ENCODE peak calls at places on chromosomes 16 and 17, in five cellular contexts. Z is AG10803, W is HCT116, D is fibroblast of the aortic adventitia, H is fibroblast of mammary gland. A is an unnamed sample.

GRCh38 chr17:37519241-37519985 is 29.7 kb downstream of the DUSP14 start:
- DNase-seq in Z (peak), W (no peak), D (peak), H (no peak), A (no peak)

GRCh38 chr16:81401035-81401950 is 43.3 kb upstream of the CMIP start:
- DNase-seq in Z (peak), W (peak), D (peak), H (peak), A (peak)

GRCh38 chr16:89502319-89502843 is 5.8 kb upstream of the SPG7 start:
- DNase-seq in Z (no peak), W (peak), D (peak), H (no peak), A (peak)

GRCh38 chr17:42484304-42484703 is 25.6 kb downstream of the ATP6V0A1 start:
- DNase-seq in Z (no peak), W (no peak), D (no peak), H (no peak), A (no peak)

GRCh38 chr16:65958096-65958495 is 408.4 kb upstream of the CDH5 start:
- DNase-seq in Z (no peak), W (no peak), D (no peak), H (no peak), A (no peak)

GRCh38 chr17:82051776-82052637 is at the start of the genes GPS1 and RFNG:
- DNase-seq in Z (peak), W (no peak), D (peak), H (no peak), A (peak)

GRCh38 chr16:714079-714478 is 839 bp upstream of the METRN start:
- DNase-seq in Z (no peak), W (no peak), D (no peak), H (no peak), A (no peak)

GRCh38 chr16:10729649-10730048 is 14.0 kb upstream of the NUBP1 start:
- DNase-seq in Z (peak), W (peak), D (peak), H (peak), A (peak)

GRCh38 chr16:87333101-87333500 is 15.9 kb upstream of the C16orf95 start:
- DNase-seq in Z (no peak), W (no peak), D (no peak), H (no peak), A (no peak)

GRCh38 chr16:78106659-78107058 is 7.2 kb downstream of the WWOX start:
- DNase-seq in Z (no peak), W (no peak), D (no peak), H (no peak), A (no peak)

GRCh38 chr17:64083571-64084085 is 46.3 kb downstream of the ERN1 start:
- DNase-seq in Z (no peak), W (no peak), D (no peak), H (no peak), A (no peak)

GRCh38 chr17:64080174-64080618 is 49.7 kb downstream of the ERN1 start:
- DNase-seq in Z (no peak), W (no peak), D (no peak), H (no peak), A (no peak)

GRCh38 chr17:64083093-64083492 is 46.9 kb downstream of the ERN1 start:
- DNase-seq in Z (no peak), W (no peak), D (no peak), H (no peak), A (no peak)

GRCh38 chr17:64084086-64084939 is 45.6 kb downstream of the ERN1 start:
- DNase-seq in Z (peak), W (no peak), D (peak), H (peak), A (peak)

DNA sequence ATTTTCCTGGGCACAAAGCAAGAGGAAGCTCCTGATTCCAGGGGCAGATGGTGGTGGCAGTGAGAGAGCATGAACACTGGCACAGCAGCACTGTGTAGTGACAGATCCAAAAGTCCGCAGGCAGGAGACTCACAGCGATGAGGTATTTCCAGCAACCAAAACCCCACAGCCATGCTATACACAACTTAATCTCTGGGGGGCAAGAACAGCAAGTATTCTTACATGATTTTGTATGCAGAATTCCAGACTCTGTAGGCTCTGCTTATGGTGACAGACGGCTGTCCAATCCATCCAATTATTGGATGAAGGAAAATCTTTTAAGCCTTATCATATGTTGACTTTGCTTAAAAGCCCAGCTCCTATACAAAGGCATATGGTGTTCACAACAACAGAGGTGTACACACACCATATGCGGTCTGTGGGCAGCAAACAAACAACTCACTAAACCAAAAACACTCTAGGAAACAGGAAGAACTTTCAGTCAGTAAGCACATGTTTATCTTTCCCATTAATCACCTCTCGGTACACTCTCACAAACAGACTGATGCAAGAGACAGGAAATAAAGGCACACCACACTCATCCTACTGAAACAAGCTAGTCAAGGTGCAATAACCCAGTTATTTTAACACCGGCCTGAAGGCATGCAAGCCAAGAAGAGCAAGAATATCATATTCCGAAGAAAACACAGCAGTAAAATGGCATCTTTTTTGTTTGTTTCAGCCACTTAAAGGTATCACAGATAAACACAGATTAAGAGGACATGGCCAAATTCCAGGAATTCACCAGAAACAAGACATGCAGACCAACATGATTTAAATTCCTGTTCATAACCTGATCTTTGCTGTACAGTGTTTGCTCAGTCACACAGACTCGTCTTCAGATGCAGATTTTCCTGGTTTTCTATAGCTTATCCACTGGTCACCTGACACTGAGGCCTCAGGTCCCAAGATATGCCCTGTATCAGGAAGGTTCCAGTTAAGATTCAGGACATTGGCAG is 47.8 kb downstream of the ERN1 start:
- DNase-seq in Z (peak), W (peak), D (peak), H (peak), A (peak)
- TF ChIP-seq CTCF in Z (peak), W (no peak), D (no peak), H (no peak), A (peak)

GRCh38 chr17:56735842-56736241 is 97.9 kb downstream of the C17orf67 start:
- DNase-seq in Z (no peak), W (no peak), D (no peak), H (no peak), A (no peak)

GRCh38 chr17:56727876-56728617 is 105.7 kb downstream of the C17orf67 start:
- DNase-seq in Z (no peak), W (no peak), D (no peak), H (no peak), A (no peak)

GRCh38 chr17:56737741-56738161 is 96.0 kb downstream of the C17orf67 start:
- DNase-seq in Z (peak), W (no peak), D (no peak), H (peak), A (peak)

GRCh38 chr17:56739376-56739775 is 94.3 kb downstream of the C17orf67 start:
- DNase-seq in Z (peak), W (no peak), D (no peak), H (no peak), A (no peak)

DNA sequence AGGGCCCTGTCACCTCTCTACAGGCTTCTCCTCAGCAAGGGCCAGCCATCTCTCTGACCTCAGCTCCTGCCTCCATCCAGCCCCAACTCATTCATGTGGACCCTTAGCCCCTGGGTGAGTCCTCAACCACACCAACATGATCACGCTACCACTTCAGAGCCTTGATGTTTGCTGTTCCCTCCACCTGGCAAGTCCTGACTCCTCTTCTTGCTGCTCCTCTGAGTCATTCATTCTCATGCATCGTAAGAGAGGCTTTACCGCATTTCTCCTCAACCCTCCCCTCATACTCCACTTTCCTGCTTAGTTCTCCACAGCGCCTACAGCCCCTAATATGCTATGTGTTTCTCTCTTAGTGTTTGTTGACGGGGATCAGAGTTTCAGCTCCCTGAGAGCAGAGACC is 99.9 kb downstream of the C17orf67 start:
- DNase-seq in Z (no peak), W (no peak), D (no peak), H (no peak), A (no peak)
- H3K4me3 ChIP-seq in Z (no peak), W (no peak), D (no peak), H (no peak), A (no peak)

GRCh38 chr16:22977294-22977697 is 163.3 kb downstream of the HS3ST2 start:
- DNase-seq in Z (peak), W (peak), D (peak), H (peak), A (no peak)
- TF ChIP-seq CTCF in Z (peak), W (peak), D (no peak), H (peak), A (peak)

GRCh38 chr16:9429946-9430345 is 338.5 kb downstream of the HAPSTR1 start:
- DNase-seq in Z (no peak), W (no peak), D (no peak), H (no peak), A (no peak)

GRCh38 chr16:9436175-9436574 is 344.7 kb downstream of the HAPSTR1 start:
- DNase-seq in Z (no peak), W (no peak), D (no peak), H (no peak), A (no peak)

GRCh38 chr16:9438991-9439390 is 347.5 kb downstream of the HAPSTR1 start:
- DNase-seq in Z (no peak), W (no peak), D (no peak), H (no peak), A (no peak)

GRCh38 chr16:9437115-9437514 is 345.7 kb downstream of the HAPSTR1 start:
- DNase-seq in Z (peak), W (peak), D (no peak), H (no peak), A (no peak)

GRCh38 chr16:9434659-9435058 is 343.2 kb downstream of the HAPSTR1 start:
- DNase-seq in Z (no peak), W (no peak), D (no peak), H (no peak), A (no peak)
- H3K4me3 ChIP-seq in Z (no peak), W (no peak), D (no peak), H (no peak), A (no peak)

DNA sequence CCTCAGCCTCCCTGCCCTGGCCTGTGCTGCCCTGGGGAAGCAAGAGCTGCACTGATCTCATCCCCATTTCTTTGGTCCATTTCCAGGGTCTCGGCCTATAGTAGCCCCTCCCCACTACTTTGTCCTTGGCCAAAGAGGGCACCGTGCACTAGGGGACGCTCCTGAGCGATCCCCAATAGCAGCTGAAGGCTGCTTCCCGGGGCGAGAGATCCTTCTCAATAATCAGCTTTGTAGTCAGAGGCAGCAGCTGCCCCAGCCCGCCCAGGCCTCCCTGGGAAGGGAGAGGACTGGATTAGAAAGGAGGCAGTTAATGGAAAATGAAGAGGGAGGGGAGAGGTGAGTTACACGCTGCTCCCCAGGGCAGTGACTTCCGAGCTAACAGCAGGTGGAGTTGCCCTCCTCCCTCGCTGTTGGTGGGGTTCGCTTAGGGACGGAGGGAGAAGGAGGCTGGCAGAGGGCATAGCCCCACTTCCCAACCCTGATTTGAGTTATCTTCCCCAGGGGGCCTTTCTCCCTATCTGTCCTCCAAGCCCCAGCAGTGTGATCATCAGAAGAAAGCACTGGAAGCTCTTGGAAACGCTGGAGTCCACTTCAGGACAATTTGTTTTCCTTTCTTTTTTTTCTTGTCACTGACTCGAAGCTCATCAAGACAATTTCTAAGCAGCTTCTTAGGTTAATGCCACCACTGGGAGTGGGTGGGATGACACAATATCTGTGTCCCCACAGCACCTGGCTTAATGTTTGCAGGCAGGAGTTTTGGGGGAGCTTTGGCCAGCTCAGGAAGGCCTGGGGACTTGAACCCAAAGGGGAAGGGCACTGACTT is 2.6 kb downstream of the MXRA7 start:
- DNase-seq in Z (no peak), W (no peak), D (peak), H (peak), A (no peak)
- TF ChIP-seq CTCF in Z (peak), W (no peak), D (peak), H (peak), A (peak)

DNA sequence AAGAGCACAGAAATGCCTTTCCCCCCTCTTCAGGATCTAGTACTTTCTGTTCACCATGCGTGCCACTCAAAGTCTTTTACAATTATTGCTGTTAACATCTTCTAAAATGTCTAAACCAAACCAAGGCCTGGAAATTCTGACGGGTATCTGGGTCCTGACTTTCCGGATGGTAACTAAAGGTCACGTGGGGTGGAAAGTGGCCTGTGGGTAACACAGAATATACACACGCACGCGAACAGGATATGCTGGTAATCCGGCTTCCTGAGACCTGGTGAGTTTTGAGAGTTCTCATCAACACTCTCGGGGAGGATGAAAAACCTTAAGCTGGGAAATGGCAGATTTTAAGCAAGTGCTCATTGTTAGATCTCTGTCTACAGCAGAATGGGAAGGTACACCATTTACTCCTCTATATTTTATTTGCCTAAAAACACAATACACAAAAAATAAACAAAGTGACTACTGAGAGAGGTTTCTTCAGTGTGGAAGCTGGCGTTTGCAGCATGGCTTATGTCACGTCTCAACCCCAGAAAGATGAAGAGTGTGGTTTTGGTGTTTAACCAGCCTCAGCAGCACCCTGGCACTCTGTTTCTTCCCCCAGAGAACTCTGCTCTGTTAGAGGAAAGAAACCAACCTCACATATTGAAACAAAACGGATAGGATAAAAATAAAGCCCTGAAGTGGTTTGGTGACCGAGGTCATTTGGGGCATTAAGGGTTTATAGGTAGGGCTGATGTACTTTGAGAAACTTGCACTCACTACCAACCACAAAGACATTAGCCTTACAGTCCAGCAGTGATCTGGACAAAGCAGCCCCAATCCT is 37.3 kb downstream of the SMG6 start:
- DNase-seq in Z (no peak), W (no peak), D (no peak), H (no peak), A (no peak)
- H3K4me3 ChIP-seq in Z (no peak), W (no peak), D (no peak), H (no peak), A (no peak)

GRCh38 chr16:22317001-22317530 is 19.9 kb downstream of the POLR3E start:
- DNase-seq in Z (no peak), W (no peak), D (no peak), H (no peak), A (no peak)

GRCh38 chr16:22317625-22318024 is 20.4 kb downstream of the POLR3E start:
- DNase-seq in Z (no peak), W (no peak), D (no peak), H (no peak), A (no peak)

GRCh38 chr16:22320572-22321339 is 23.5 kb downstream of the POLR3E start:
- DNase-seq in Z (no peak), W (no peak), D (no peak), H (no peak), A (no peak)

GRCh38 chr16:22316411-22316811 is 19.2 kb downstream of the POLR3E start:
- DNase-seq in Z (no peak), W (no peak), D (no peak), H (no peak), A (no peak)

DNA sequence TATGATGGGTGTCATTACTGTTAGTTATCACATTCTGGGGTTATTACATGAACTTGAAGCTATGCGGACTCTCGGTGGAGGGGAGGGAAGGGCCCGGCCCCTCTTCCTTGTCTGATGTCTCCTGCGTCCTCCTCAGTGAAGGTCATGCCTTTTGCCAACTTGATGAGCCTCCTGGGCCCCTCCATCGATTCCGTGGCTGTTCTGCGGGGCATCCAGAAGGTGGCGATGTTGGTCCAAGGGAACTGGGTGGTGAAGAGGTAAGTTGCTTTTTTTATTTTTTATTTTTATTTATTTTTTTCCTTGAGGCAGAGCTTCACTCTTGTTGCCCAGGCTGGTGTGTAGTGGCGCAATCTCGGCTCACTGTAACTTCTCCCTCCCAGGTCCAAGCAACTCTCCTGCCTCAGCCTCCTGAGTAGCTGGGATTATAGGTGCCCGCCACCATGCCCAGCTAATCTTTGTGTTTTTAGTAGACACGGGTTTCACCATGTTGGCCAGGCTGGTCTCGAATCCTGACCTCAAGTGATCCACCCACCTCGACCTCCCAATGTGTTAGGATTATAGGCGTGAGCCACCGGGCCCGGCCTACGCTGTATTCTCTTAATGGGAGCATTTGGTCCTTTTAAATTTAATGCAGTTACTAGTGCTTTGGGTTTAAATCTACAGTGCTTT is 21.6 kb downstream of the POLR3E start:
- DNase-seq in Z (peak), W (no peak), D (peak), H (peak), A (peak)
- TF ChIP-seq CTCF in Z (peak), W (peak), D (peak), H (peak), A (peak)